ENCODE peak calls at places on chromosomes 11 and 22, in six cellular contexts. L is foreskin fibroblast, X is esophagus squamous epithelium, A is activated B cell treated with CpG ODN at 0.5 μM for 24 hours, Y is DND-41, R is ovary. C is an unnamed sample.
A peak's percentile ranks its signal among the peaks of the same experiment; 100 is the strongest.

GRCh38 chr11:130390071-130390758 is 38.2 kb downstream of the ADAMTS8 start:
- DNase-seq in L (peak; percentile 87), X (no peak), A (no peak), Y (no peak), R (no peak), C (no peak)

GRCh38 chr11:91199866-91200265 is 977.0 kb upstream of the CHORDC1 start:
- DNase-seq in L (peak; percentile 25), X (no peak), A (no peak), Y (no peak), R (no peak), C (no peak)

GRCh38 chr11:65663634-65664200 is 1.0 kb upstream of the RELA start:
- DNase-seq in L (peak; percentile 86), X (no peak), A (no peak), Y (peak; percentile 51), R (peak; percentile 81), C (no peak)

GRCh38 chr11:113446112-113446511 is 29.1 kb downstream of the DRD2 start:
- DNase-seq in L (no peak), X (no peak), A (no peak), Y (no peak), R (no peak), C (no peak)

GRCh38 chr22:17847360-17848078 is 73.2 kb upstream of the BID start:
- DNase-seq in L (no peak), X (no peak), A (no peak), Y (no peak), R (no peak), C (no peak)

GRCh38 chr11:122486793-122487495 is 168.6 kb upstream of the UBASH3B start:
- DNase-seq in L (no peak), X (no peak), A (no peak), Y (peak; percentile 16), R (no peak), C (no peak)

GRCh38 chr11:2664886-2665746 is 34.7 kb downstream of the KCNQ1OT1 start:
- DNase-seq in L (no peak), X (no peak), A (no peak), Y (no peak), R (no peak), C (peak; percentile 7)

GRCh38 chr11:68430384-68430783 is 30.2 kb upstream of the PPP6R3 start:
- DNase-seq in L (no peak), X (no peak), A (no peak), Y (no peak), R (no peak), C (no peak)

GRCh38 chr11:13963949-13964770 is 1.6 kb downstream of the SPON1 start:
- DNase-seq in L (no peak), X (no peak), A (no peak), Y (no peak), R (peak; percentile 50), C (peak; percentile 11)

GRCh38 chr22:20615533-20616450 is 108.4 kb downstream of the MED15 start:
- DNase-seq in L (no peak), X (no peak), A (no peak), Y (no peak), R (no peak), C (no peak)

GRCh38 chr22:27801197-27801615 is 350 bp downstream of the MN1 start:
- DNase-seq in L (peak; percentile 73), X (no peak), A (peak; percentile 39), Y (no peak), R (no peak), C (peak; percentile 35)

GRCh38 chr11:92580931-92581330 is 356.3 kb downstream of the FAT3 start:
- DNase-seq in L (no peak), X (no peak), A (no peak), Y (no peak), R (no peak), C (no peak)

GRCh38 chr11:134994431-134994830 is 582.4 kb upstream of the B3GAT1 start:
- DNase-seq in L (no peak), X (no peak), A (no peak), Y (no peak), R (no peak), C (no peak)

GRCh38 chr22:38921126-38921525 is 36.3 kb upstream of the APOBEC3A start:
- DNase-seq in L (no peak), X (no peak), A (no peak), Y (no peak), R (no peak), C (no peak)

GRCh38 chr11:69239320-69240040 is 54.5 kb upstream of the MYEOV start:
- DNase-seq in L (no peak), X (no peak), A (no peak), Y (no peak), R (no peak), C (no peak)

GRCh38 chr22:38286915-38287669 is 14.3 kb upstream of the TMEM184B start:
- DNase-seq in L (peak; percentile 33), X (no peak), A (no peak), Y (no peak), R (no peak), C (no peak)

GRCh38 chr11:62025429-62026105 is 58.1 kb upstream of the FTH1 start:
- DNase-seq in L (peak; percentile 92), X (peak; percentile 31), A (peak; percentile 34), Y (no peak), R (peak; percentile 28), C (no peak)
- TF ChIP-seq CTCF in L (no peak), X (no peak), A (no peak), Y (no peak), R (no peak), C (no peak)

GRCh38 chr11:1151366-1152315 is 6.1 kb upstream of the MUC5AC start:
- DNase-seq in L (no peak), X (no peak), A (peak; percentile 12), Y (no peak), R (no peak), C (peak; percentile 9)

GRCh38 chr11:1148752-1149180 is 9.0 kb upstream of the MUC5AC start:
- DNase-seq in L (no peak), X (no peak), A (peak; percentile 7), Y (no peak), R (no peak), C (peak; percentile 7)

GRCh38 chr11:1149545-1149944 is 8.2 kb upstream of the MUC5AC start:
- DNase-seq in L (no peak), X (no peak), A (peak; percentile 10), Y (no peak), R (no peak), C (no peak)

GRCh38 chr11:1150769-1151365 is 6.9 kb upstream of the MUC5AC start:
- DNase-seq in L (peak; percentile 53), X (no peak), A (no peak), Y (no peak), R (no peak), C (no peak)

DNA sequence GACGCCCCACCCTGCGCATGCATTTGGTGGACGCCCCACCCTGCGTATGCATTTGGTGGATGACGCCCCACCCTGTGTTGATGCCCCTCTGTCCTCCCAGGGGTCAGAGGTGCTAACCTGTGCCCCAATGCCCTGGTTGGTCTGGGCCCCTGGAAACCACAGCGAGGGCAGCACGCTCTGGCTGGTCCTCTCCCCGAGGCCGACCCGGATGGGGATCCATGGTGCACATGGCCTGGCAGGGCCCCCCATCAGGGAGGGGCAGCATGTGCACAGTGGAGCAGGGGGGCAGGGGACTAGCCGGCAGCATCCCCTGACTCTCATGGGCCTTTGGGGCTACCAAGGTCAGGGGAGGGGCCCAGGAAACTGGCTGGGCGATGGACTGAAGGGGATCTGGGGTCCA is 7.7 kb upstream of the MUC5AC start:
- DNase-seq in L (no peak), X (no peak), A (peak; percentile 13), Y (no peak), R (no peak), C (peak; percentile 6)
- TF ChIP-seq CTCF in L (no peak), X (no peak), A (no peak), Y (no peak), R (no peak), C (no peak)

DNA sequence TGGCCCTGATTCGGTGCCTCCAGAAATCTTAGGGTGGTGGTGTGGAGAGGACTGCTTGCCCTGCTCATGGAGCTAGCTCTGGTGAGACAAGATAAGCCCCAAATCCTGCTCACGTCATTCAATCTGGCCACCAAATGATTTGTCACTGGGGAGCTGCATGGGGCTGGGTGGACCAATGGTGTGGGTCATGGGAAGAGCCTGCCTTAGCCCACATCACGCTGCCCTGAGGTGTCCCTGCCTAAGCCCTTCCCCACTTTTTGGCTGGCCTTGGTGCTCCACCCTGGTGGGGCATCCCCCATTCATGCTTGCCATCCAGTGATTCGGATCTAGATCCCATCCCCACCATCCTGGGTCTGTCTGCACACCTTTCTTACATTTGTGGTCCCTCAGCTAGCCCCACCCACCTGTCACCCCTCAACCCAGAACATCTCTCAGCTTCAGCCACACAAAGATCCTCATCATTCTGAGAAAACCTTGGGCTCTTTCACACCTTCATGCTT is 87.6 kb downstream of the PDE2A start:
- DNase-seq in L (no peak), X (no peak), A (no peak), Y (no peak), R (no peak), C (no peak)
- TF ChIP-seq CTCF in L (no peak), X (no peak), A (no peak), Y (no peak), R (no peak), C (no peak)

GRCh38 chr11:129102225-129102624 is 89.9 kb downstream of the ARHGAP32 start:
- DNase-seq in L (no peak), X (no peak), A (no peak), Y (no peak), R (no peak), C (no peak)
- TF ChIP-seq CTCF in L (no peak), X (no peak), A (no peak), Y (no peak), R (no peak), C (no peak)